ENCODE peak calls at places on chromosomes 2 and 18, in five cellular contexts. Q is IMR-90; K is CD8-positive, alpha-beta T cell; H is lower lobe of right lung; V is transverse colon. J is an unnamed sample. For H3K9me3, the result is how much of the 10 kb centered on the place peaks cover.

GRCh38 chr2:170408461-170409163 is 230.7 kb downstream of the MYO3B start:
- DNase-seq in Q (no peak), K (no peak), H (no peak), V (no peak), J (no peak)

GRCh38 chr18:47343291-47343690 is 91.8 kb upstream of the SKOR2 start:
- DNase-seq in Q (no peak), K (no peak), H (no peak), V (no peak), J (no peak)

GRCh38 chr18:57784034-57784815 is 18.9 kb downstream of the ATP8B1 start:
- DNase-seq in Q (peak), K (no peak), H (no peak), V (no peak), J (no peak)

GRCh38 chr18:46051731-46052461 is 20.2 kb downstream of the PSTPIP2 start:
- DNase-seq in Q (peak), K (no peak), H (no peak), V (no peak), J (no peak)

GRCh38 chr2:99821039-99821438 is 321.4 kb downstream of the AFF3 start:
- DNase-seq in Q (no peak), K (no peak), H (no peak), V (no peak), J (no peak)

GRCh38 chr2:100292022-100292580 is 30.2 kb downstream of the LONRF2 start:
- DNase-seq in Q (peak), K (peak), H (peak), V (no peak), J (peak)

GRCh38 chr2:200862532-200863000 is 1.9 kb downstream of the CLK1 start:
- DNase-seq in Q (peak), K (peak), H (no peak), V (peak), J (no peak)

GRCh38 chr2:233087725-233088124 is 27.6 kb downstream of the INPP5D start:
- DNase-seq in Q (no peak), K (no peak), H (no peak), V (no peak), J (no peak)

GRCh38 chr18:23228102-23229051 is 93.1 kb downstream of the CABLES1 start:
- DNase-seq in Q (peak), K (no peak), H (no peak), V (peak), J (no peak)

GRCh38 chr2:54455584-54456525 is at the start of gene SPTBN1:
- DNase-seq in Q (peak), K (no peak), H (peak), V (peak), J (peak)

GRCh38 chr2:3285901-3286645 is 91.5 kb downstream of the EIPR1 start:
- DNase-seq in Q (no peak), K (no peak), H (no peak), V (no peak), J (no peak)

GRCh38 chr2:3289164-3289515 is 88.5 kb downstream of the EIPR1 start:
- DNase-seq in Q (no peak), K (no peak), H (no peak), V (no peak), J (peak)

GRCh38 chr2:3289526-3289925 is 88.1 kb downstream of the EIPR1 start:
- DNase-seq in Q (no peak), K (no peak), H (no peak), V (no peak), J (no peak)

GRCh38 chr2:3288455-3289163 is 89.0 kb downstream of the EIPR1 start:
- DNase-seq in Q (no peak), K (no peak), H (peak), V (no peak), J (peak)

GRCh38 chr2:3287896-3288295 is 89.7 kb downstream of the EIPR1 start:
- DNase-seq in Q (no peak), K (no peak), H (peak), V (no peak), J (no peak)
- H3K9me3 ChIP-seq in Q (under half), K (under half), H (under half), V (under half), J (under half)

GRCh38 chr18:10898417-10898974 is 250.9 kb downstream of the PIEZO2 start:
- DNase-seq in Q (no peak), K (no peak), H (no peak), V (no peak), J (no peak)
- H3K4me3 ChIP-seq in Q (no peak), K (no peak), H (no peak), V (no peak), J (no peak)

DNA sequence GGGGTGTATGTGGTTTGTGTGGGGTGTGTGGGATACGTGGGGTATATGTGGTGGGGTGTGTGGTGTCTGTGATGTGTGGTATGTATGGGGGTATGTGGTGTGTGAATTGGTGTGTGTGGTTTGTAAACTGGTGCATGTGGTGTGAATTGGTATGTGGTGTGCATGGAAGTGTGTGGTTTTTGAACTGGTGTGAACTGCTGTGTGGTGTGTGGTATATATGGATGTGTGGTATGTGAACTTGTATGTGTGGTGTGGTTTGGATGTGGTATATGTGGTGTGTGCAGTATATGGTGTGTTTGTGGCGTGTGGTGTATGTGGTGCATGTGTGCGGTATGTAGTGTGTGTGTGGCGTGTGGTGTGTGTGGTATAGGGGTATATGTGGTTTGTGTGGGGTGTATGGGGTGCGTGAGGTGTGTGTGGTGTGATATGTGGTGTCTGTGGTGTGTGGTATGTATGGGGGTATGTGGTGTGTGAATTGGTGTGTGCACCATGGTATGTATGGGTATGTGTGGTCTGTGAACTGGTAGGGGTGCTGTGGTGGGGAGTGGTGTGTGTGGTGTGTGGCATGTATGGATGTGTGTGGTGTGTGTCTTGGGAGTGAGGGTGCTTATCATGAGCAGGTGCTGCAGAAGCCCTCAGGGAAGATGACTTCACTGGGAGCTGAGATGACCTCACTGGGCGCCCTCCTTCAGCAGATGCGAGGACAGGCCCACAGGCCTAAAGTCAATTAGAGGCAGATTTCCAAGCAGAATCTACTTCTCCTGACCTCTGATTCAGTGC is 209.6 kb upstream of the TNP1 start:
- DNase-seq in Q (peak), K (no peak), H (no peak), V (no peak), J (no peak)
- H3K9me3 ChIP-seq in Q (under half), K (under half), H (under half), V (under half), J (under half)

GRCh38 chr2:68203587-68203986 is 45.9 kb downstream of the PNO1 start:
- DNase-seq in Q (no peak), K (no peak), H (no peak), V (no peak), J (no peak)
- H3K4me3 ChIP-seq in Q (no peak), K (no peak), H (no peak), V (no peak), J (no peak)

J was measured in upper lobe of left lung.